ENCODE peak calls at places on chromosomes 11 and 22, in five cellular contexts. One of them, this sample, is unnamed.

GRCh38 chr11:68076371-68077042 is 37.7 kb downstream of the TCIRG1 start:
- DNase-seq in mesendoderm: peak; percentile 16
- DNase-seq in RPMI7951: no peak
- DNase-seq in left kidney: peak; percentile 25
- DNase-seq in fibroblast of lung: no peak
- DNase-seq in this sample: no peak

GRCh38 chr11:16382638-16383380 is 26.5 kb upstream of the SOX6 start:
- DNase-seq in fibroblast of lung: peak; percentile 70
- DNase-seq in left kidney: no peak
- DNase-seq in mesendoderm: no peak
- DNase-seq in RPMI7951: no peak
- DNase-seq in this sample: no peak

GRCh38 chr11:68454767-68455166 is 5.8 kb upstream of the PPP6R3 start:
- DNase-seq in left kidney: no peak
- DNase-seq in fibroblast of lung: no peak
- DNase-seq in mesendoderm: peak; percentile 82
- DNase-seq in RPMI7951: no peak
- DNase-seq in this sample: no peak

GRCh38 chr11:11403763-11404725 is 51.0 kb upstream of the CSNK2A3 start:
- DNase-seq in RPMI7951: no peak
- DNase-seq in mesendoderm: peak; percentile 43
- DNase-seq in fibroblast of lung: peak; percentile 48
- DNase-seq in left kidney: peak; percentile 71
- DNase-seq in this sample: no peak

GRCh38 chr11:107102692-107103463 is 84.6 kb upstream of the GUCY1A2 start:
- DNase-seq in fibroblast of lung: no peak
- DNase-seq in RPMI7951: no peak
- DNase-seq in left kidney: no peak
- DNase-seq in mesendoderm: peak; percentile 8
- DNase-seq in this sample: no peak

GRCh38 chr11:81253226-81253625 is 1480.4 kb downstream of the FAM181B start:
- DNase-seq in fibroblast of lung: peak; percentile 25
- DNase-seq in left kidney: peak; percentile 4
- DNase-seq in RPMI7951: no peak
- DNase-seq in mesendoderm: no peak
- DNase-seq in this sample: no peak

GRCh38 chr11:115333106-115333505 is 171.1 kb downstream of the CADM1 start:
- DNase-seq in RPMI7951: peak; percentile 76
- DNase-seq in left kidney: no peak
- DNase-seq in mesendoderm: peak; percentile 75
- DNase-seq in fibroblast of lung: no peak
- DNase-seq in this sample: no peak

GRCh38 chr22:29766632-29767288 is at the start of gene ZMAT5:
- DNase-seq in left kidney: peak; percentile 99
- DNase-seq in RPMI7951: peak; percentile 93
- DNase-seq in fibroblast of lung: peak; percentile 97
- DNase-seq in mesendoderm: peak; percentile 99
- DNase-seq in this sample: peak; percentile 88

GRCh38 chr22:50179937-50180726 is 5.6 kb upstream of the TRABD start:
- DNase-seq in fibroblast of lung: no peak
- DNase-seq in mesendoderm: no peak
- DNase-seq in left kidney: no peak
- DNase-seq in RPMI7951: no peak
- DNase-seq in this sample: no peak

GRCh38 chr11:60874421-60875365 is 7.4 kb downstream of the ZP1 start:
- DNase-seq in left kidney: no peak
- DNase-seq in RPMI7951: no peak
- DNase-seq in mesendoderm: no peak
- DNase-seq in fibroblast of lung: no peak
- DNase-seq in this sample: no peak

GRCh38 chr11:17531071-17531817 is 13.0 kb downstream of the USH1C start:
- DNase-seq in RPMI7951: peak; percentile 38
- DNase-seq in mesendoderm: no peak
- DNase-seq in fibroblast of lung: no peak
- DNase-seq in left kidney: no peak
- DNase-seq in this sample: no peak

GRCh38 chr22:36192601-36193000 is 9.0 kb downstream of the APOL4 start:
- DNase-seq in mesendoderm: no peak
- DNase-seq in fibroblast of lung: no peak
- DNase-seq in left kidney: no peak
- DNase-seq in RPMI7951: peak; percentile 25
- DNase-seq in this sample: no peak

GRCh38 chr11:7154881-7155344 is 66.1 kb downstream of the RBMXL2 start:
- DNase-seq in RPMI7951: peak; percentile 2
- DNase-seq in mesendoderm: no peak
- DNase-seq in fibroblast of lung: no peak
- DNase-seq in left kidney: peak; percentile 15
- DNase-seq in this sample: no peak

GRCh38 chr11:64226507-64227051 is 505 bp downstream of the NUDT22 start:
- DNase-seq in mesendoderm: no peak
- DNase-seq in fibroblast of lung: no peak
- DNase-seq in RPMI7951: peak; percentile 50
- DNase-seq in left kidney: peak; percentile 42
- DNase-seq in this sample: peak; percentile 58

GRCh38 chr11:64444838-64445441 is 86.0 kb downstream of the RPS6KA4 start:
- DNase-seq in fibroblast of lung: peak; percentile 18
- DNase-seq in mesendoderm: peak; percentile 78
- DNase-seq in RPMI7951: peak; percentile 56
- DNase-seq in left kidney: peak; percentile 78
- DNase-seq in this sample: no peak

GRCh38 chr11:68216171-68216938 is 3.3 kb upstream of the KMT5B start:
- DNase-seq in fibroblast of lung: no peak
- DNase-seq in RPMI7951: no peak
- DNase-seq in left kidney: peak; percentile 56
- DNase-seq in mesendoderm: no peak
- DNase-seq in this sample: no peak

GRCh38 chr22:17237031-17237668 is 17.9 kb upstream of the ADA2 start:
- DNase-seq in RPMI7951: no peak
- DNase-seq in left kidney: no peak
- DNase-seq in mesendoderm: no peak
- DNase-seq in fibroblast of lung: no peak
- DNase-seq in this sample: no peak

GRCh38 chr11:95925011-95925410 is 1.1 kb upstream of the MTMR2 start:
- DNase-seq in mesendoderm: peak; percentile 84
- DNase-seq in RPMI7951: peak; percentile 43
- DNase-seq in fibroblast of lung: peak; percentile 28
- DNase-seq in left kidney: peak; percentile 7
- DNase-seq in this sample: no peak

GRCh38 chr22:27377501-27377900 is 424.1 kb downstream of the MN1 start:
- DNase-seq in left kidney: peak; percentile 24
- DNase-seq in mesendoderm: no peak
- DNase-seq in RPMI7951: no peak
- DNase-seq in fibroblast of lung: no peak
- DNase-seq in this sample: no peak

GRCh38 chr22:31933406-31933805 is 10.9 kb upstream of the YWHAH start:
- DNase-seq in fibroblast of lung: no peak
- DNase-seq in RPMI7951: no peak
- DNase-seq in left kidney: no peak
- DNase-seq in mesendoderm: no peak
- DNase-seq in this sample: no peak

GRCh38 chr11:59756845-59757244 is 1.7 kb downstream of the STX3 start:
- DNase-seq in RPMI7951: peak; percentile 37
- DNase-seq in mesendoderm: peak; percentile 62
- DNase-seq in fibroblast of lung: no peak
- DNase-seq in left kidney: no peak
- DNase-seq in this sample: no peak

GRCh38 chr11:46519351-46519750 is 74.5 kb downstream of the AMBRA1 start:
- DNase-seq in RPMI7951: no peak
- DNase-seq in fibroblast of lung: no peak
- DNase-seq in left kidney: no peak
- DNase-seq in mesendoderm: no peak
- DNase-seq in this sample: no peak

GRCh38 chr11:120648706-120649250 is 137.2 kb downstream of the GRIK4 start:
- DNase-seq in left kidney: no peak
- DNase-seq in RPMI7951: no peak
- DNase-seq in mesendoderm: no peak
- DNase-seq in fibroblast of lung: no peak
- DNase-seq in this sample: no peak

GRCh38 chr22:32830473-32830872 is 29.0 kb downstream of the TIMP3 start:
- DNase-seq in RPMI7951: no peak
- DNase-seq in fibroblast of lung: no peak
- DNase-seq in mesendoderm: peak; percentile 45
- DNase-seq in left kidney: peak; percentile 55
- DNase-seq in this sample: no peak

GRCh38 chr22:23293720-23294119 is 113.4 kb downstream of the BCR start:
- DNase-seq in left kidney: no peak
- DNase-seq in fibroblast of lung: no peak
- DNase-seq in mesendoderm: no peak
- DNase-seq in RPMI7951: no peak
- DNase-seq in this sample: no peak

GRCh38 chr11:66100272-66101037 is 30.4 kb downstream of the PACS1 start:
- DNase-seq in RPMI7951: no peak
- DNase-seq in fibroblast of lung: no peak
- DNase-seq in left kidney: peak; percentile 85
- DNase-seq in mesendoderm: no peak
- DNase-seq in this sample: peak; percentile 81

GRCh38 chr11:121706884-121707283 is 254.1 kb upstream of the SORL1-AS1 start:
- DNase-seq in fibroblast of lung: no peak
- DNase-seq in mesendoderm: no peak
- DNase-seq in RPMI7951: no peak
- DNase-seq in left kidney: no peak
- DNase-seq in this sample: no peak

GRCh38 chr22:24176630-24177029 is 4.7 kb upstream of the SUSD2 start:
- DNase-seq in mesendoderm: no peak
- DNase-seq in left kidney: no peak
- DNase-seq in RPMI7951: no peak
- DNase-seq in fibroblast of lung: no peak
- DNase-seq in this sample: no peak

GRCh38 chr22:47115518-47115890 is 353.1 kb downstream of the TBC1D22A start:
- DNase-seq in RPMI7951: no peak
- DNase-seq in fibroblast of lung: no peak
- DNase-seq in left kidney: no peak
- DNase-seq in mesendoderm: no peak
- DNase-seq in this sample: no peak

GRCh38 chr11:126181939-126182730 is 29.3 kb downstream of the RPUSD4 start:
- DNase-seq in RPMI7951: no peak
- DNase-seq in mesendoderm: peak; percentile 28
- DNase-seq in left kidney: no peak
- DNase-seq in fibroblast of lung: no peak
- DNase-seq in this sample: no peak

GRCh38 chr11:104163100-104164027 is 583 bp downstream of the PDGFD start:
- DNase-seq in mesendoderm: peak; percentile 73
- DNase-seq in fibroblast of lung: peak; percentile 20
- DNase-seq in left kidney: peak; percentile 76
- DNase-seq in RPMI7951: no peak
- DNase-seq in this sample: no peak

GRCh38 chr22:42803454-42803853 is 53.6 kb downstream of the ARFGAP3 start:
- DNase-seq in left kidney: no peak
- DNase-seq in fibroblast of lung: no peak
- DNase-seq in RPMI7951: no peak
- DNase-seq in mesendoderm: no peak
- DNase-seq in this sample: no peak

GRCh38 chr11:13368041-13368446 is 90.5 kb downstream of the BMAL1 start:
- DNase-seq in RPMI7951: no peak
- DNase-seq in left kidney: no peak
- DNase-seq in mesendoderm: no peak
- DNase-seq in fibroblast of lung: no peak
- DNase-seq in this sample: no peak

GRCh38 chr22:18023509-18024275 is 669 bp downstream of the MICAL3 start:
- DNase-seq in RPMI7951: peak; percentile 83
- DNase-seq in mesendoderm: peak; percentile 75
- DNase-seq in fibroblast of lung: peak; percentile 86
- DNase-seq in left kidney: peak; percentile 91
- DNase-seq in this sample: no peak

GRCh38 chr11:126303623-126304456 is at the start of gene DCPS:
- DNase-seq in left kidney: peak; percentile 97
- DNase-seq in fibroblast of lung: peak; percentile 89
- DNase-seq in RPMI7951: peak; percentile 88
- DNase-seq in mesendoderm: peak; percentile 95
- DNase-seq in this sample: peak; percentile 85

GRCh38 chr22:37228106-37229011 is 15.7 kb downstream of the RAC2 start:
- DNase-seq in mesendoderm: no peak
- DNase-seq in RPMI7951: peak; percentile 92
- DNase-seq in left kidney: no peak
- DNase-seq in fibroblast of lung: no peak
- DNase-seq in this sample: peak; percentile 57

GRCh38 chr22:19962909-19963806 is 21.5 kb upstream of the TXNRD2 start:
- DNase-seq in left kidney: peak; percentile 87
- DNase-seq in RPMI7951: peak; percentile 66
- DNase-seq in mesendoderm: peak; percentile 96
- DNase-seq in fibroblast of lung: no peak
- DNase-seq in this sample: no peak

GRCh38 chr11:118522571-118523072 is 4.7 kb upstream of the TTC36 start:
- DNase-seq in fibroblast of lung: peak; percentile 28
- DNase-seq in mesendoderm: peak; percentile 89
- DNase-seq in RPMI7951: peak; percentile 24
- DNase-seq in left kidney: peak; percentile 70
- DNase-seq in this sample: no peak

GRCh38 chr22:30628491-30628890 is 7.1 kb upstream of the SLC35E4 start:
- DNase-seq in mesendoderm: no peak
- DNase-seq in left kidney: no peak
- DNase-seq in fibroblast of lung: no peak
- DNase-seq in RPMI7951: no peak
- DNase-seq in this sample: no peak

GRCh38 chr22:42292726-42293520 is 22.5 kb upstream of the TCF20 start:
- DNase-seq in RPMI7951: no peak
- DNase-seq in fibroblast of lung: no peak
- DNase-seq in mesendoderm: no peak
- DNase-seq in left kidney: peak; percentile 69
- DNase-seq in this sample: no peak

This sample was measured in CD8-positive, alpha-beta memory T cell.